ENCODE peak calls at places on chromosomes 13 and 19, in four cellular contexts. H, B, X and L are unnamed samples.

GRCh38 chr19:18848860-18849661 is 17.3 kb downstream of the UPF1 start:
- DNase-seq in H (peak), X (no peak), B (no peak), L (no peak)

GRCh38 chr13:26459276-26460131 is 98.0 kb upstream of the WASF3 start:
- DNase-seq in H (no peak), X (no peak), B (no peak), L (no peak)

GRCh38 chr13:50599046-50599445 is 244.4 kb downstream of the DLEU7 start:
- DNase-seq in X (no peak), B (no peak), H (no peak), L (no peak)

GRCh38 chr19:33275559-33275932 is 26.8 kb downstream of the CEBPA start:
- DNase-seq in X (no peak), B (no peak), H (no peak), L (no peak)

GRCh38 chr13:61880576-61881283 is 465.1 kb upstream of the PCDH20 start:
- DNase-seq in X (peak), B (no peak), H (no peak), L (no peak)

GRCh38 chr13:95301135-95301946 is at the start of gene ABCC4:
- DNase-seq in H (peak), X (no peak), B (peak), L (no peak)

GRCh38 chr13:51380269-51380668 is 40.8 kb downstream of the SERPINE3 start:
- DNase-seq in B (no peak), H (no peak), X (no peak), L (peak)

GRCh38 chr19:6577410-6578125 is 13.4 kb downstream of the CD70 start:
- DNase-seq in B (peak), X (no peak), H (no peak), L (no peak)

GRCh38 chr13:110232146-110232545 is 74.8 kb downstream of the COL4A1 start:
- DNase-seq in H (no peak), B (no peak), X (no peak), L (no peak)

GRCh38 chr13:79647518-79647917 is 166.6 kb downstream of the NDFIP2 start:
- DNase-seq in X (peak), B (no peak), H (no peak), L (no peak)

GRCh38 chr19:47860602-47861297 is 1.7 kb downstream of the TPRX2 start:
- DNase-seq in B (no peak), X (no peak), H (no peak), L (no peak)

GRCh38 chr13:25114220-25114619 is 18.3 kb downstream of the PABPC3 start:
- DNase-seq in B (peak), X (peak), H (peak), L (peak)

GRCh38 chr19:54952591-54953344 is 5.4 kb upstream of the NLRP7 start:
- DNase-seq in B (no peak), H (peak), X (no peak), L (no peak)

DNA sequence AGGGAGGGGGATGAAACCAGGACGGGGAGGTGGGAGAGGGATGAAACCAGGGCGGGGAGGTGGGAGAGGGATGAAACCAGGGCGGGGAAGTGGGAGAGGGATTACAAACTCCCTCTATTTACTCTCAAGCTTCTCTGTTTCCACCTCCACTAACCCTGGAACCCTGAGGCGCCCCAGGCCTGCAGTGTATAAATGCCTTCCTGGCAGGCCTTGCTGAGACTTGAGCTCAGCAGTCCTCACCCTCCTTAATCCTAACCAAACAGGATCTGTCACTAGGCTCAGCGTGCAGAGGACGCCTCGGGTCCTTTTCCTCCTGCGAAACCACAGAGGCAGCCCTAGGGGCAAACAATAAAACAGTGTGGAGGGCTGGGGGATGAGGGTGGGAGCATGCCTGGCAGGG is 32.1 kb upstream of the OR1M1 start:
- DNase-seq in H (no peak), X (no peak), B (no peak), L (no peak)
- H3K4me3 ChIP-seq in H (no peak), X (no peak), B (no peak), L (no peak)

GRCh38 chr19:11199517-11199916 is 2.2 kb upstream of the KANK2 start:
- DNase-seq in X (no peak), H (no peak), B (no peak), L (no peak)

GRCh38 chr19:11197291-11198174 is at the start of gene KANK2:
- DNase-seq in X (no peak), B (peak), H (peak), L (peak)

GRCh38 chr19:11200015-11200574 is 2.8 kb upstream of the KANK2 start:
- DNase-seq in X (no peak), H (no peak), B (no peak), L (no peak)

GRCh38 chr19:11198175-11198534 is 810 bp upstream of the KANK2 start:
- DNase-seq in X (no peak), B (no peak), H (no peak), L (no peak)

DNA sequence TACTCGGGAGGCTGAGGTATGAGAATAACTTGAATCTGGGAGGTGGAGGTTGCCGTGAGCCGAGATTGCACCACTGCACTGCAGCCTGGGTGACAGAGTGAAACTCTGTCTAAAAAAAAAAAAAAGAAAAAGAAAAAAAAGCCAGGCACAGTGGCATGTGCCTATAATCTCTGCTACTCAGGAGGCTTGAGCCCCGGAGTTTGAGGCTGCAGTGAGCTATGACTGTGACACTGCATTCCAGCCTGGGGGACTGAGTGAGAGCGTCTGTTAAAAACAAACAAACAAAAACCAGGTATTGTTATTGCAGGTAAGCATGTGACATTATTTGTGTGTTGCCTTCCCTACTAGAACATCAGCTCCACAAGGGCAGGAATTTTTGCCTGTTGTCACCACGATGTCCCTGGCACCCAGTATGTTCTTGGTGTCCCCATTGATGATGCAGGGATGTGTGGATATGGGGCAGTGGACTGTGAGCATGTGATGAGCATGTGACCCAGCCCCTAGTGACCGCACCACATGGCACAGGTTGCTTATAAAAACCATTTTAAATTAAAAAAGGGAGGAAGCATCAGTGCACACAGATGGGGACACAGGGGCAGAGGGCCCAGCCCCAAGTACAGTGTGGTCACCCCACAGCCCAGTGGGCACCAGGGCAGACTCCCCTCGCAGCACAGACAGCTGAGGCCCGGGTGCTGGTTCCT is 1.6 kb upstream of the KANK2 start:
- DNase-seq in H (peak), X (no peak), B (no peak), L (peak)
- TF ChIP-seq CTCF in H (no peak), X (no peak), B (no peak), L (no peak)

GRCh38 chr13:29039212-29039611 is 219.1 kb downstream of the MTUS2 start:
- DNase-seq in X (no peak), H (no peak), B (no peak), L (no peak)
- H3K4me3 ChIP-seq in X (no peak), H (no peak), B (no peak), L (no peak)

GRCh38 chr19:40601061-40601973 is at the start of gene LTBP4:
- DNase-seq in H (peak), B (no peak), X (no peak), L (no peak)
- TF ChIP-seq CTCF in H (peak), B (peak), X (no peak), L (peak)

DNA sequence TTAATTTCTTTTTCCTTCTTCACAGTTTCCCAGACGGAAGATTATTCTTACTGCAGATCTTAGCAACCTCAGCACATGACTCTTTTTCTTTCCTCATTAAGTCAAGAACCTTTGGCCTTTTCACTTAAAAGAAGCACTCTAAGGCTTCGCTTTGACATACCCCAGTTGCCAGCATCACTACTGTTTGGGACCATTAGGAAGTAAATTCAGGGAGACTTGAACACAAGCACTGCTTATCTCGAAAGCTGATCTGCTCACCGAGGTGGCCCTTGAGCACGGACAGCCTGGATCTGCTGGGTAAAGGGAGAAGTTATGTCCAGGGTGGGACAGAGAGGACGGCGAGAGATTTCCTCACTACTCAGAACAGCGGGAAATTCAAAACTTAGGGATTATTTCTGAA is 151.4 kb upstream of the RNF113B start:
- DNase-seq in B (no peak), X (no peak), H (no peak), L (no peak)
- H3K4me3 ChIP-seq in B (no peak), X (no peak), H (no peak), L (no peak)

DNA sequence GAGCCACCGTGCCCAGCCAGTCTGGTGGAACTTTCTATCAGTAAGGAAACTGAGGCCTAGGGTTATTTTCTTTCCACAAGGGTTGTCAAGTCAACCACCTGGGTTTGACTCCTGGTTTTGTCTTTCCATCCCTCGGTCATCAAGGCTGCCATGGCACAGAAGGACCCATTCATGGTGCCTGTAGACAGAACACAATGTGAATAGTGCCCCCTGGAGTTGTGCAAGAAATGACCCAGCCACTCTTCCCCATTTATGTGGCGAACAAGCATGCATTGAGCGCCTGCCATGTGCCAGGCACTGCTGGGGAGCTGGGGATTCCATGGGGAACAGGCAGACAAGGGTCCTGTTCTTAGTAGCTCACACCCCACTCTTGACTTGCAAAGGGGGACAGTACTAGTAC is 4.1 kb downstream of the SMARCA4 start:
- DNase-seq in B (no peak), H (no peak), X (no peak), L (no peak)
- TF ChIP-seq CTCF in B (peak), H (no peak), X (peak), L (peak)

GRCh38 chr19:4401482-4402170 is 814 bp upstream of the CHAF1A start:
- DNase-seq in H (no peak), B (no peak), X (no peak), L (no peak)
- H3K4me3 ChIP-seq in H (peak), B (peak), X (peak), L (peak)

GRCh38 chr19:12052571-12053169 is at the start of gene ZNF878:
- DNase-seq in H (peak), B (peak), X (no peak), L (peak)
- TF ChIP-seq CTCF in H (peak), B (peak), X (no peak), L (peak)

DNA sequence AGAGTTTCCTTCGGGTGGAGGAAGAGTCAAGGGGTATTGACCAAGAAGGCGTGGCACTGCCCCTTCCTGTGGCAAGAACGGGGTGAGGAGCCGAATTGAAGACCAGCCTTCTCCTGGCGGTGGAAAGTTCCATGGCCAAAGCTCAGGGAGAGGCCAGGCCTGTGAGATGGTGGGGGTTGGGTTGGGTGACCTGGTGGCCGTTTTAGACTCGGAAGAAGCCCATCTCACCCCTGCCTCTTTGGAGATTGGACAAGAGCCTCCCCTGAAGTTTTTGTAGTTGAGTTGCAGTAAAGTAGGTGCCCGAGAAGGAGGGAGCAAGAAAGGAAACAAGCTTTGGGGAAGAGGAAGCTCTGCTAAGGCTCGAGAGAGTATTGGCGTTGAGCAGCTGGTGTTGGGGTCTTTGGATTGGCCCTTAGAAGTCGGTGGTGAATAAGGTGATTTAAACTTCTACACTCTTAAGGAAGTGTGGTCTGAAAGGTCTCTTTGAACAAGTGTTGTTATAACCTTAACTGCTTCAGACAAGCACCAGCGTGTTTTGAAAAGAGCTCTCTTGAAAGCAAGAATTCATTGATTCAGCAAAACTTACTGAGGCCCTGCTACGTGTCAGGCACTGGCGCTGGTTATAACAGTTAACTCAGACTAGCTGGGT is 964 bp downstream of the SPINT2 start:
- DNase-seq in X (no peak), B (no peak), H (no peak), L (peak)
- H3K4me3 ChIP-seq in X (peak), B (peak), H (peak), L (peak)